ENCODE peak calls at places on chromosomes 4 and X, in six cellular contexts. F is A673, U is MCF 10A, M is neural crest cell, C is astrocyte, V is K562. A is an unnamed sample.

GRCh38 chrX:17559728-17560379 is 177.4 kb upstream of the SCML1 start:
- DNase-seq in V (no peak), F (peak), C (peak), M (no peak), U (peak), A (no peak)

GRCh38 chrX:95076449-95076848 is 1402.4 kb downstream of the FAM133A start:
- DNase-seq in U (peak), C (no peak), M (peak), V (no peak), F (peak), A (no peak)

GRCh38 chr4:25767877-25768475 is 94.8 kb downstream of the SEL1L3 start:
- DNase-seq in U (peak), M (peak), C (peak), V (peak), F (peak), A (no peak)

GRCh38 chrX:40099046-40099968 is 1.5 kb upstream of the BCOR start:
- DNase-seq in U (no peak), M (no peak), C (no peak), V (peak), F (no peak), A (peak)

GRCh38 chr4:183397741-183398297 is 46.6 kb upstream of the CDKN2AIP start:
- DNase-seq in V (no peak), F (no peak), M (no peak), C (no peak), U (no peak), A (no peak)

GRCh38 chrX:10483191-10483808 is 137.1 kb downstream of the MID1 start:
- DNase-seq in V (no peak), C (no peak), U (no peak), M (no peak), F (no peak), A (no peak)

GRCh38 chr4:138199568-138200235 is 42.4 kb downstream of the SLC7A11 start:
- DNase-seq in V (no peak), C (peak), F (no peak), M (no peak), U (peak), A (no peak)

GRCh38 chr4:105859233-105859632 is 36.0 kb upstream of the NPNT start:
- DNase-seq in U (peak), C (peak), M (no peak), F (peak), V (no peak), A (no peak)

GRCh38 chr4:71380721-71381120 is 41.9 kb downstream of the SLC4A4 start:
- DNase-seq in M (no peak), C (peak), U (peak), F (no peak), V (no peak), A (no peak)

GRCh38 chr4:925771-926500 is 6.2 kb downstream of the GAK start:
- DNase-seq in F (no peak), C (no peak), V (no peak), U (no peak), M (no peak), A (no peak)

GRCh38 chr4:122764071-122764807 is 31.7 kb downstream of the BBS12 start:
- DNase-seq in M (no peak), U (peak), V (no peak), F (no peak), C (peak), A (no peak)

GRCh38 chr4:40033603-40034002 is 23.0 kb upstream of the N4BP2 start:
- DNase-seq in U (no peak), M (no peak), V (no peak), C (no peak), F (no peak), A (no peak)

GRCh38 chr4:108749119-108749518 is 13.7 kb downstream of the ETNPPL start:
- DNase-seq in V (no peak), U (no peak), C (no peak), M (no peak), F (peak), A (no peak)

GRCh38 chr4:47831026-47831689 is 6.7 kb downstream of the CORIN start:
- DNase-seq in F (no peak), V (no peak), M (no peak), U (peak), C (no peak), A (no peak)

GRCh38 chr4:26786916-26787315 is 73.7 kb upstream of the STIM2 start:
- DNase-seq in V (no peak), U (no peak), C (no peak), M (no peak), F (no peak), A (no peak)

GRCh38 chrX:23332101-23332887 is 2.4 kb upstream of the PTCHD1 start:
- DNase-seq in F (no peak), V (no peak), C (no peak), U (no peak), M (peak), A (no peak)

GRCh38 chrX:46165411-46165810 is 379.8 kb downstream of the ZNF674 start:
- DNase-seq in M (no peak), V (no peak), U (no peak), F (no peak), C (peak), A (no peak)

GRCh38 chrX:47628980-47629379 is 750 bp downstream of the CFP start:
- DNase-seq in F (no peak), C (no peak), M (no peak), V (no peak), U (peak), A (no peak)

GRCh38 chr4:20916106-20916505 is 215.8 kb downstream of the PACRGL start:
- DNase-seq in U (no peak), V (no peak), M (no peak), C (peak), F (no peak), A (no peak)

GRCh38 chr4:152803541-152803940 is 23.8 kb downstream of the ARFIP1 start:
- DNase-seq in M (no peak), F (no peak), V (no peak), C (no peak), U (no peak), A (no peak)

GRCh38 chrX:101219116-101219839 is at the start of gene DRP2:
- DNase-seq in M (no peak), U (no peak), V (no peak), C (peak), F (no peak), A (no peak)

GRCh38 chrX:38664285-38664684 is 102.9 kb downstream of the TSPAN7 start:
- DNase-seq in U (peak), F (peak), M (peak), C (peak), V (peak), A (no peak)

GRCh38 chr4:186272699-186273370 is 6.8 kb downstream of the F11 start:
- DNase-seq in F (no peak), V (no peak), U (no peak), M (no peak), C (no peak), A (no peak)
- TF ChIP-seq CTCF in F (no peak), V (no peak), U (no peak), M (no peak), C (no peak), A (no peak)

GRCh38 chrX:24693453-24694202 is at the start of gene POLA1:
- DNase-seq in F (peak), M (peak), U (peak), V (peak), C (peak), A (peak)
- TF ChIP-seq CTCF in F (no peak), M (no peak), U (no peak), V (peak), C (no peak), A (no peak)

DNA sequence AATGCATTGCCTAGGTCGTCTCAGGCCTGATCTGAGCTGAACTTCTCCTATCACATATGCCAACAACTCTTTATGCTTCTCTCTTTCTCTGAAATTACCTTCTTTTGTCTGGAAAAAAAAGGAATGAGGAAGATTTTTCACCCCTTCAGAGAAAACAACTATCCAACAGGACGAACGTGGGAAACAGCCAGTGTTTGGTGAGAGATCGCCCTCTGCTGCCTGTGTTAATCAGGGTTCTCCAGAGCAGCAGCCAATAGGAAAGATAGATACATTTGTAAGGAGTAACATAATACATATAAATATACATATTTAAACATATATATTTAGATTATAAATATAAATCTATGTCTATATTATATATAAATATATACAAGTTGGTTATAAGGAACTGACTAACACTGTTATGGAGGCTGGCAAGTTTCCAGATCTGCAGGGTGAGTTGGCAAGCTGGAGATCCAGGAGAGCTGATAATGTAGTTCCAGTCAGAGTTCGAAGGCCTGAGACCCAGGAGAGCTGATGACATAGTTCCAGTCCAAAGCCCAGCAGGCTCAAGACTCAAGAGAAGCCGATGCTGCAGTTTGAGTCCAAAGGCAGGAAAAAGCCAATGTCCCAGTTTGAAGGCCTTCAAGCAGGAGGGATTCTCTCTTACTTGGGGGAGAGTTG is 13.3 kb downstream of the CETN2 start:
- DNase-seq in V (peak), C (peak), F (peak), U (peak), M (peak), A (no peak)
- TF ChIP-seq CTCF in V (peak), C (peak), F (peak), U (peak), M (peak), A (no peak)

GRCh38 chrX:152929898-152930297 is 32.0 kb downstream of the ZNF185 start:
- DNase-seq in C (no peak), M (no peak), V (no peak), U (no peak), F (no peak), A (no peak)
- TF ChIP-seq CTCF in C (no peak), M (no peak), V (no peak), U (no peak), F (no peak), A (no peak)